ENCODE peak calls at places on chromosomes 7 and 10, in eight cellular contexts. L, T, P, O, B, I, X and E are unnamed samples. For H3K27me3, the result is how much of the 10 kb centered on the place peaks cover.

GRCh38 chr7:139853576-139854511 is 24.8 kb downstream of the TBXAS1 start:
- DNase-seq in B (peak), T (no peak), I (no peak), L (peak), O (peak), P (no peak), X (no peak), E (peak)

GRCh38 chr10:71447676-71448075 is 51.0 kb downstream of the CDH23 start:
- DNase-seq in T (no peak), B (peak), L (no peak), X (no peak), O (no peak), I (no peak), P (no peak), E (no peak)

GRCh38 chr10:92891885-92892705 is 43.8 kb downstream of the EXOC6 start:
- DNase-seq in B (peak), P (no peak), X (no peak), T (peak), I (peak), O (peak), L (peak), E (peak)

GRCh38 chr7:43619213-43620012 is 36.5 kb downstream of the STK17A start:
- DNase-seq in B (no peak), X (no peak), O (no peak), I (no peak), L (peak), P (no peak), T (no peak), E (peak)

GRCh38 chr7:22397981-22398380 is 41.0 kb upstream of the RAPGEF5 start:
- DNase-seq in T (no peak), B (no peak), I (no peak), L (peak), X (no peak), P (no peak), O (no peak), E (peak)

GRCh38 chr7:50302486-50303081 is 1.9 kb upstream of the IKZF1 start:
- DNase-seq in P (no peak), I (no peak), B (no peak), O (no peak), L (no peak), X (no peak), T (no peak), E (no peak)

GRCh38 chr7:109246330-109247077 is 676.8 kb downstream of the DNAJB9 start:
- DNase-seq in T (no peak), X (no peak), I (no peak), L (peak), O (peak), B (no peak), P (no peak), E (peak)

GRCh38 chr7:154898973-154899855 is 103.7 kb downstream of the PAXIP1 start:
- DNase-seq in O (no peak), I (no peak), B (no peak), T (no peak), P (no peak), L (no peak), X (no peak), E (no peak)

GRCh38 chr10:102112210-102112817 is 7.9 kb downstream of the LDB1 start:
- DNase-seq in X (no peak), T (no peak), I (peak), B (no peak), P (peak), O (no peak), L (no peak), E (no peak)

GRCh38 chr10:99924856-99925255 is 84.9 kb downstream of the DNMBP start:
- DNase-seq in O (no peak), X (no peak), T (no peak), B (no peak), I (no peak), P (no peak), L (no peak), E (no peak)

GRCh38 chr10:124537166-124537725 is 75.6 kb downstream of the LHPP start:
- DNase-seq in B (no peak), O (no peak), T (no peak), L (no peak), X (no peak), I (no peak), P (no peak), E (no peak)

GRCh38 chr7:116741625-116742316 is 69.8 kb downstream of the MET start:
- DNase-seq in P (no peak), T (no peak), L (no peak), B (no peak), O (no peak), X (no peak), I (no peak), E (peak)

GRCh38 chr7:104327963-104328307 is 468 bp upstream of the LHFPL3 start:
- DNase-seq in P (peak), O (no peak), I (no peak), B (no peak), X (no peak), L (peak), T (no peak), E (no peak)

GRCh38 chr10:63520463-63521388 is 475 bp upstream of the REEP3 start:
- DNase-seq in I (peak), T (peak), L (peak), X (no peak), P (peak), B (peak), O (peak), E (peak)

GRCh38 chr7:124042826-124043225 is 10.0 kb upstream of the TMEM229A start:
- DNase-seq in B (no peak), P (no peak), X (no peak), O (peak), T (no peak), I (no peak), L (no peak), E (no peak)

GRCh38 chr7:97215556-97215955 is 98.1 kb downstream of the SDHAF3 start:
- DNase-seq in L (no peak), B (peak), P (peak), I (no peak), T (peak), O (no peak), X (no peak), E (no peak)

GRCh38 chr7:142438235-142438922 is 180.5 kb upstream of the PRSS58 start:
- DNase-seq in O (peak), X (no peak), T (peak), B (peak), L (peak), I (peak), P (peak), E (peak)

GRCh38 chr7:25407932-25408480 is 179.7 kb upstream of the NPVF start:
- DNase-seq in L (no peak), P (peak), O (no peak), X (no peak), B (no peak), T (peak), I (no peak), E (no peak)

GRCh38 chr10:97731346-97732051 is 5.4 kb upstream of the ZFYVE27 start:
- DNase-seq in P (peak), X (no peak), L (peak), I (peak), B (peak), T (no peak), O (peak), E (peak)

GRCh38 chr7:2619120-2619519 is 12.7 kb upstream of the TTYH3 start:
- DNase-seq in B (no peak), I (no peak), O (no peak), L (peak), T (no peak), X (no peak), P (no peak), E (no peak)

GRCh38 chr7:131600578-131600977 is 44.1 kb upstream of the PODXL start:
- DNase-seq in O (no peak), X (no peak), I (no peak), T (no peak), P (peak), L (peak), B (no peak), E (peak)

GRCh38 chr7:41629711-41630111 is 73.2 kb downstream of the INHBA start:
- DNase-seq in O (no peak), I (no peak), L (peak), P (no peak), T (no peak), B (no peak), X (no peak), E (peak)

GRCh38 chr10:48494073-48494472 is 110.8 kb downstream of the ARHGAP22 start:
- DNase-seq in O (peak), T (no peak), I (no peak), X (no peak), P (no peak), L (no peak), B (peak), E (no peak)

GRCh38 chr7:2701832-2702593 is 14.0 kb downstream of the AMZ1 start:
- DNase-seq in P (no peak), T (no peak), I (peak), X (no peak), L (peak), B (no peak), O (no peak), E (no peak)

GRCh38 chr10:2800178-2800577 is 267.2 kb upstream of the PFKP start:
- DNase-seq in O (no peak), X (no peak), I (no peak), P (no peak), B (no peak), L (no peak), T (no peak), E (no peak)

GRCh38 chr7:144821069-144821468 is 14.8 kb downstream of the TPK1 start:
- DNase-seq in B (no peak), I (no peak), O (no peak), X (peak), P (no peak), L (no peak), T (no peak), E (no peak)

GRCh38 chr10:63365976-63366765 is 99.6 kb downstream of the JMJD1C start:
- DNase-seq in O (no peak), I (no peak), L (peak), T (no peak), B (no peak), X (no peak), P (peak), E (no peak)

GRCh38 chr10:70315276-70315675 is 31.5 kb upstream of the NPFFR1 start:
- DNase-seq in P (no peak), T (no peak), B (no peak), X (no peak), O (no peak), L (no peak), I (no peak), E (no peak)

GRCh38 chr7:27170494-27170811 is 3.7 kb downstream of the HOXA10 start:
- DNase-seq in I (no peak), T (no peak), B (no peak), P (no peak), L (no peak), X (no peak), O (no peak), E (no peak)
- H3K4me3 ChIP-seq in I (no peak), T (no peak), B (peak), P (no peak), L (peak), X (no peak), O (no peak), E (peak)

GRCh38 chr7:47183896-47184629 is 397.8 kb downstream of the TNS3 start:
- DNase-seq in P (no peak), O (no peak), X (no peak), B (no peak), I (no peak), L (no peak), T (no peak), E (no peak)

GRCh38 chr7:47188653-47189315 is 393.1 kb downstream of the TNS3 start:
- DNase-seq in B (no peak), L (no peak), P (no peak), X (no peak), O (no peak), T (no peak), I (peak), E (no peak)

GRCh38 chr7:47185193-47185592 is 396.7 kb downstream of the TNS3 start:
- DNase-seq in L (no peak), X (no peak), P (no peak), B (no peak), T (no peak), I (no peak), O (no peak), E (no peak)

GRCh38 chr7:47185839-47186238 is 396.1 kb downstream of the TNS3 start:
- DNase-seq in L (no peak), P (no peak), X (no peak), O (no peak), B (no peak), I (no peak), T (no peak), E (no peak)

GRCh38 chr7:47186316-47186715 is 395.6 kb downstream of the TNS3 start:
- DNase-seq in X (peak), O (no peak), B (no peak), P (no peak), I (no peak), L (no peak), T (no peak), E (no peak)
- H3K9ac ChIP-seq in X (no peak), O (no peak), B (no peak), P (no peak), I (no peak), L (no peak), T (no peak), E (no peak)

GRCh38 chr7:156438011-156438410 is 202.6 kb upstream of the RNF32 start:
- DNase-seq in O (no peak), T (no peak), P (no peak), B (no peak), I (no peak), X (no peak), L (no peak), E (no peak)

GRCh38 chr7:156445997-156446761 is 194.4 kb upstream of the RNF32 start:
- DNase-seq in O (no peak), I (no peak), T (no peak), L (no peak), B (no peak), P (no peak), X (no peak), E (no peak)

GRCh38 chr7:156446990-156447389 is 193.6 kb upstream of the RNF32 start:
- DNase-seq in B (no peak), O (no peak), X (no peak), T (no peak), I (no peak), P (no peak), L (no peak), E (no peak)

GRCh38 chr7:156440456-156440855 is 200.1 kb upstream of the RNF32 start:
- DNase-seq in X (no peak), O (no peak), I (no peak), P (no peak), T (no peak), B (no peak), L (no peak), E (no peak)

GRCh38 chr7:156442503-156442902 is 198.1 kb upstream of the RNF32 start:
- DNase-seq in B (no peak), X (no peak), O (no peak), P (no peak), T (no peak), I (no peak), L (no peak), E (no peak)
- H3K27me3 ChIP-seq in B (under half), X (under half), O (under half), P (under half), T (under half), I (under half), L (under half), E (under half)

GRCh38 chr7:33932221-33932620 is 26.9 kb downstream of the BMPER start:
- DNase-seq in P (no peak), X (no peak), T (no peak), L (no peak), O (no peak), I (no peak), B (no peak), E (no peak)
- H3K4me3 ChIP-seq in P (no peak), X (no peak), T (no peak), L (peak), O (no peak), I (peak), B (no peak), E (peak)

GRCh38 chr10:22722770-22723169 is 8.4 kb upstream of the PIP4K2A start:
- DNase-seq in P (no peak), X (no peak), I (no peak), O (no peak), T (no peak), L (no peak), B (no peak), E (no peak)
- H3K9ac ChIP-seq in P (no peak), X (no peak), I (no peak), O (no peak), T (no peak), L (no peak), B (no peak), E (no peak)

DNA sequence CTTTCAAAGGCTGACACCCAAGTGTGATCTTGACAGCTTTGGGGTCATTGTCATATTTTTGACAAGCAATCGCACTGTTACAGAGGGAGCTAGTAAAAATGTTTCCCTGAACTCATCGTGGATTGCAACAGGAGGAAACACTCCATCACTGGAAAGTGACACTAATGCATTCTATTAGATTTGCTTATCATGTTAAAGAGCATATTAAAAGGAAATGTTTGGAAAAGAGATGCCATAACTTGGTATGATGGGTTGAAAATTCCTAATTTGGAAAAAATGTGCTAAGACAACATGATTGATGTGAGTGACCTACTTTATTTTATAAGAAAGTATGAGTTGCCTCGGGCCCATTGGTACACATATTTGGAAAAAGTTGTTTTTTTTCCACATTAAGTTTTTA is 22.7 kb upstream of the EMX2 start:
- DNase-seq in P (no peak), L (no peak), O (no peak), T (no peak), B (no peak), X (no peak), I (no peak), E (no peak)
- H3K27me3 ChIP-seq in P (under half), L (under half), O (under half), T (under half), B (under half), X (under half), I (under half), E (under half)

GRCh38 chr7:36602975-36603887 is 121.1 kb downstream of the AOAH start:
- DNase-seq in X (no peak), I (no peak), P (no peak), B (no peak), T (no peak), L (no peak), O (no peak), E (no peak)

GRCh38 chr7:36605261-36605660 is 119.0 kb downstream of the AOAH start:
- DNase-seq in I (no peak), L (no peak), O (peak), T (no peak), B (no peak), P (no peak), X (no peak), E (no peak)

GRCh38 chr7:36606442-36607205 is 117.7 kb downstream of the AOAH start:
- DNase-seq in T (no peak), L (no peak), X (no peak), I (peak), O (no peak), P (peak), B (no peak), E (no peak)

GRCh38 chr7:36605662-36606441 is 118.4 kb downstream of the AOAH start:
- DNase-seq in I (no peak), O (no peak), L (no peak), B (no peak), X (no peak), P (no peak), T (no peak), E (no peak)

DNA sequence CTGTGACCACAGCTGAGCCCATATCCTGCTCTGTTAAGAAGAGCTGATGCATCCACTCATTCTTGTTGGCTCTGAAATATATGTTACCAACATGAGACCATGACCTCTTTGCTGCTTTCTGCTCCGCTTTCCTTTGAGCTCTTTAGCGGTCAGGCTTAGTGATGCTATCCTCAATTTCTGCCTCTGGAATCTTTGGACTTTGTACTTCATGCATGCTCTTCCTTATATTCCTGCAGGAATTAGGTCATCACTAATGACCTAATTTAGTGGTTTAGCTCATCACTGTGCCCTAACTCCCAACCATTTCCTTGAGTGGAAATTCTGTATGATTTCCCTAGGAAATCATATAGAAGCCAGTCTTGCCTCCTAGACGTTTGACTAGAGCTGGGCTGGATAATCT is 119.5 kb downstream of the AOAH start:
- DNase-seq in T (no peak), O (peak), X (no peak), P (no peak), L (no peak), B (no peak), I (no peak), E (no peak)
- H3K4me3 ChIP-seq in T (no peak), O (no peak), X (no peak), P (no peak), L (no peak), B (no peak), I (no peak), E (no peak)

DNA sequence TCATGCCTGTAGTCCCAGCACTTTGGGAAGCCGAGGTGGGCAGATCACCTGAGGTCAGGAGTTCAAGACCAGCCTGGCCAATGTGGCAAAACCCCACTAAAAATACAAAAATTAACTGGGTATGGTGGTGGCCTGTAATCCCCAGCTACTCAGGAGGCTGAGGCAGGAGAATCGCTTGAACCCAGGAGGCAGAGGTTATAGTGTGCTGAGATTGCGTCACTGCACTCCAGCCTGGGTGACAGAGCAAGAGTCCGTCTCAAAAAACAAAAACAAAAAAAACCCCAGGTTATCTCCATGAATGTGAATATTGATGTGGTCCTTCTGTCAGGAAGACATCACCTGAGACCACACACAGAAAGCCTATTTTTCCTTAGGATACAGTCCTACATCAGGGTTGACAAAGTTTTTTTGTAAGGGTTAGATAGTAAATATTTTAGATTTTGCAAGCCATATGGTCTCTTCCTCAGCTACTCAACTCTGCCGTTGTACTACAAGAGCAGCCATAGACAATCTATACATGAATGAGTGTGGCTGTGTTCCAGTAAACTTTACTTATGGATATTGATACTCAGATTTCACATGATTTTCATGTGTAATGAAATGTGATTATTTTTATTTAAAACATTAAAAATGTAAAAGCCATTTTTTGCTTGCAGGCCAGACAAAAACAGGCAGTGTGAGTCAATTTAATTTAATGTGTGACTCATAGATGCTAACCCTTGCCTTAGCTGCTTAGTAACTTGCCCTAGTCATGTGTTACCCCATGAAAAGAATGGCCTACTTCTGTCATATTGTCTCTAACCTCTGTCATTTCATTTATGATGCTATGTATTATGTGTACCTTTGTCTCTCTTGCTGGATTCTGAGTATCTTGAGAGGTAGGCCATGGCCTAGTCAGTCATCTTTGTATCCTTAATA is 78.1 kb downstream of the TPST1 start:
- DNase-seq in I (no peak), O (peak), P (no peak), L (peak), B (no peak), X (no peak), T (no peak), E (peak)
- H3K9ac ChIP-seq in I (peak), O (peak), P (no peak), L (peak), B (no peak), X (no peak), T (no peak), E (peak)